ENCODE peak calls at places on chromosomes 13 and 19, in nine cellular contexts. F is HT1080; I is Calu3; N is stimulated activated CD8-positive, alpha-beta memory T cell treated with anti-CD3 and anti-CD28 coated beads, Interleukin-7, amount 100 ng/mL, for 1 hour; D is activated T-cell treated with anti-CD3 and anti-CD28 coated beads, Interleukin-2, amount 50 U/mL, for 24 hours; V is GM13977; J is COR-L47; B is CD4-positive, alpha-beta memory T cell; M is EH. R is an unnamed sample.

GRCh38 chr19:55161571-55162322 is 4.2 kb upstream of the TNNI3 start:
- DNase-seq in M (no peak), F (no peak), I (no peak), B (peak; percentile 29), V (no peak), D (no peak), N (no peak), J (no peak), R (no peak)

GRCh38 chr19:6038634-6039405 is 60.9 kb upstream of the RANBP3 start:
- DNase-seq in F (no peak), M (peak; percentile 23), V (peak; percentile 84), N (no peak), J (no peak), B (no peak), I (no peak), D (no peak), R (peak; percentile 79)

GRCh38 chr19:16327911-16328823 is 3.5 kb downstream of the KLF2 start:
- DNase-seq in F (peak; percentile 27), N (no peak), I (no peak), B (peak; percentile 88), J (no peak), D (peak; percentile 55), V (peak; percentile 55), M (peak; percentile 73), R (peak; percentile 61)

GRCh38 chr19:45470147-45471081 is 2.6 kb downstream of the FOSB start:
- DNase-seq in J (no peak), V (no peak), B (peak; percentile 76), I (peak; percentile 59), M (peak; percentile 74), D (no peak), N (no peak), F (peak; percentile 62), R (no peak)

GRCh38 chr19:18091217-18091608 is 4.5 kb upstream of the IL12RB1 start:
- DNase-seq in F (no peak), I (no peak), B (peak; percentile 91), J (no peak), M (no peak), D (peak; percentile 86), V (peak; percentile 45), N (peak; percentile 62), R (peak; percentile 64)

GRCh38 chr13:67369895-67370660 is 139.9 kb upstream of the PCDH9 start:
- DNase-seq in N (no peak), M (peak; percentile 33), D (no peak), V (no peak), J (no peak), F (peak; percentile 69), B (no peak), I (no peak), R (no peak)

GRCh38 chr13:52127783-52128702 is 830 bp downstream of the NEK5 start:
- DNase-seq in D (peak; percentile 51), V (peak; percentile 83), M (peak; percentile 62), B (peak; percentile 59), I (peak; percentile 67), F (peak; percentile 72), J (peak; percentile 57), N (no peak), R (peak; percentile 87)

GRCh38 chr19:31448221-31448657 is 99.0 kb upstream of the TSHZ3 start:
- DNase-seq in B (no peak), F (peak; percentile 63), I (no peak), V (no peak), N (no peak), J (no peak), M (peak; percentile 84), D (no peak), R (no peak)

GRCh38 chr13:76778906-76779305 is 107.3 kb downstream of the KCTD12 start:
- DNase-seq in N (no peak), B (no peak), J (no peak), D (no peak), I (no peak), F (no peak), M (no peak), V (no peak), R (no peak)

GRCh38 chr19:435056-435706 is 25.7 kb downstream of the SHC2 start:
- DNase-seq in V (no peak), I (no peak), B (no peak), J (no peak), D (no peak), N (no peak), F (no peak), M (no peak), R (no peak)

GRCh38 chr19:1560281-1560882 is 7.7 kb downstream of the MEX3D start:
- DNase-seq in I (no peak), F (no peak), N (no peak), B (no peak), D (no peak), V (no peak), J (no peak), M (no peak), R (no peak)

GRCh38 chr13:80237646-80238045 is 103.3 kb downstream of the SPRY2 start:
- DNase-seq in J (no peak), B (no peak), N (no peak), V (no peak), F (no peak), M (peak; percentile 72), I (no peak), D (no peak), R (no peak)

GRCh38 chr13:109314101-109314500 is 472.3 kb downstream of the IRS2 start:
- DNase-seq in B (no peak), D (no peak), F (no peak), J (no peak), I (no peak), M (no peak), N (no peak), V (no peak), R (no peak)

GRCh38 chr19:49631279-49631588 is 8.7 kb downstream of the RRAS start:
- DNase-seq in J (no peak), V (no peak), F (no peak), D (no peak), M (peak; percentile 45), N (no peak), B (no peak), I (no peak), R (no peak)

GRCh38 chr19:18264428-18264827 is 9.8 kb downstream of the IQCN start:
- DNase-seq in B (no peak), N (no peak), J (no peak), D (no peak), I (no peak), M (no peak), F (no peak), V (no peak), R (no peak)